ENCODE peak calls at places on chromosomes 11 and 22, in four cellular contexts. One of them, this sample, is unnamed.

GRCh38 chr22:20567371-20567847 is 60.0 kb downstream of the MED15 start:
- DNase-seq in DND-41: no peak
- DNase-seq in IMR-90: peak; percentile 66
- DNase-seq in neural crest cell: no peak
- DNase-seq in this sample: no peak

GRCh38 chr22:37044634-37045625 is 6.6 kb upstream of the KCTD17 start:
- DNase-seq in neural crest cell: no peak
- DNase-seq in DND-41: no peak
- DNase-seq in IMR-90: peak; percentile 7
- DNase-seq in this sample: peak; percentile 35

GRCh38 chr22:33922268-33922667 is 2.0 kb upstream of the LARGE1 start:
- DNase-seq in neural crest cell: peak; percentile 53
- DNase-seq in IMR-90: peak; percentile 34
- DNase-seq in DND-41: no peak
- DNase-seq in this sample: peak; percentile 6

GRCh38 chr11:2892215-2893020 is 6.8 kb upstream of the CDKN1C start:
- DNase-seq in IMR-90: peak; percentile 50
- DNase-seq in neural crest cell: peak; percentile 69
- DNase-seq in DND-41: peak; percentile 93
- DNase-seq in this sample: peak; percentile 84

GRCh38 chr11:16154715-16155396 is 201.5 kb downstream of the SOX6 start:
- DNase-seq in DND-41: no peak
- DNase-seq in IMR-90: no peak
- DNase-seq in neural crest cell: no peak
- DNase-seq in this sample: no peak

GRCh38 chr11:113278481-113278880 is 35.9 kb upstream of the TTC12 start:
- DNase-seq in neural crest cell: no peak
- DNase-seq in IMR-90: no peak
- DNase-seq in DND-41: no peak
- DNase-seq in this sample: no peak

GRCh38 chr11:19938051-19938856 is 222.0 kb downstream of the DBX1 start:
- DNase-seq in IMR-90: peak; percentile 54
- DNase-seq in neural crest cell: peak; percentile 56
- DNase-seq in DND-41: peak; percentile 41
- DNase-seq in this sample: peak; percentile 63

GRCh38 chr11:131914299-131914902 is 544.0 kb downstream of the NTM start:
- DNase-seq in neural crest cell: no peak
- DNase-seq in IMR-90: peak; percentile 44
- DNase-seq in DND-41: no peak
- DNase-seq in this sample: no peak

GRCh38 chr11:112345708-112346107 is 85.0 kb upstream of the PLET1 start:
- DNase-seq in neural crest cell: no peak
- DNase-seq in IMR-90: no peak
- DNase-seq in DND-41: peak; percentile 28
- DNase-seq in this sample: no peak

GRCh38 chr11:3001496-3001895 is 9.4 kb upstream of the NAP1L4 start:
- DNase-seq in neural crest cell: no peak
- DNase-seq in DND-41: no peak
- DNase-seq in IMR-90: no peak
- DNase-seq in this sample: no peak

GRCh38 chr11:61333638-61334433 is 808 bp downstream of the TKFC start:
- DNase-seq in IMR-90: no peak
- DNase-seq in DND-41: no peak
- DNase-seq in neural crest cell: no peak
- DNase-seq in this sample: no peak

GRCh38 chr22:37432708-37433054 is 5.4 kb upstream of the ELFN2 start:
- DNase-seq in neural crest cell: no peak
- DNase-seq in DND-41: no peak
- DNase-seq in IMR-90: no peak
- DNase-seq in this sample: no peak

GRCh38 chr22:26770624-26771023 is 113.2 kb downstream of the MIAT start:
- DNase-seq in DND-41: no peak
- DNase-seq in IMR-90: peak; percentile 37
- DNase-seq in neural crest cell: no peak
- DNase-seq in this sample: no peak

GRCh38 chr22:50248192-50249084 is 2.6 kb downstream of the HDAC10 start:
- DNase-seq in IMR-90: no peak
- DNase-seq in DND-41: no peak
- DNase-seq in neural crest cell: no peak
- DNase-seq in this sample: no peak

GRCh38 chr11:898540-899190 is 11.9 kb downstream of the CHID1 start:
- DNase-seq in IMR-90: no peak
- DNase-seq in DND-41: no peak
- DNase-seq in neural crest cell: no peak
- DNase-seq in this sample: no peak

GRCh38 chr11:134119094-134119493 is 50.2 kb downstream of the JAM3 start:
- DNase-seq in DND-41: no peak
- DNase-seq in neural crest cell: no peak
- DNase-seq in IMR-90: peak; percentile 86
- DNase-seq in this sample: no peak

GRCh38 chr11:117657801-117658200 is 139.2 kb downstream of the DSCAML1 start:
- DNase-seq in neural crest cell: no peak
- DNase-seq in DND-41: no peak
- DNase-seq in IMR-90: no peak
- DNase-seq in this sample: no peak

GRCh38 chr22:45397806-45398205 is 15.6 kb downstream of the SMC1B start:
- DNase-seq in DND-41: no peak
- DNase-seq in IMR-90: no peak
- DNase-seq in neural crest cell: no peak
- DNase-seq in this sample: peak; percentile 13

GRCh38 chr22:26763633-26764295 is 106.4 kb downstream of the MIAT start:
- DNase-seq in neural crest cell: no peak
- DNase-seq in DND-41: no peak
- DNase-seq in IMR-90: peak; percentile 45
- DNase-seq in this sample: no peak

GRCh38 chr11:29343465-29344333 is 673.1 kb downstream of the KCNA4 start:
- DNase-seq in IMR-90: peak; percentile 34
- DNase-seq in DND-41: peak; percentile 51
- DNase-seq in neural crest cell: peak; percentile 79
- DNase-seq in this sample: peak; percentile 48

GRCh38 chr11:31786996-31787685 is 24.0 kb downstream of the PAX6 start:
- DNase-seq in IMR-90: no peak
- DNase-seq in DND-41: no peak
- DNase-seq in neural crest cell: no peak
- DNase-seq in this sample: no peak

GRCh38 chr11:113577356-113578163 is 102.4 kb upstream of the DRD2 start:
- DNase-seq in IMR-90: no peak
- DNase-seq in DND-41: no peak
- DNase-seq in neural crest cell: no peak
- DNase-seq in this sample: no peak

GRCh38 chr11:45925550-45925949 is 3.1 kb downstream of the LARGE2 start:
- DNase-seq in IMR-90: no peak
- DNase-seq in neural crest cell: no peak
- DNase-seq in DND-41: no peak
- DNase-seq in this sample: no peak

GRCh38 chr22:46984751-46985506 is 222.5 kb downstream of the TBC1D22A start:
- DNase-seq in neural crest cell: no peak
- DNase-seq in IMR-90: peak; percentile 69
- DNase-seq in DND-41: no peak
- DNase-seq in this sample: no peak

GRCh38 chr11:31387379-31387778 is 17.7 kb downstream of the DNAJC24 start:
- DNase-seq in neural crest cell: no peak
- DNase-seq in IMR-90: peak; percentile 16
- DNase-seq in DND-41: no peak
- DNase-seq in this sample: no peak

GRCh38 chr11:61545341-61545740 is 35.5 kb downstream of the SYT7 start:
- DNase-seq in IMR-90: no peak
- DNase-seq in neural crest cell: no peak
- DNase-seq in DND-41: no peak
- DNase-seq in this sample: no peak

GRCh38 chr11:69027704-69028372 is 14.8 kb upstream of the MRGPRF start:
- DNase-seq in neural crest cell: no peak
- DNase-seq in IMR-90: peak; percentile 31
- DNase-seq in DND-41: no peak
- DNase-seq in this sample: no peak

GRCh38 chr22:24706050-24706449 is 68.5 kb downstream of the PIWIL3 start:
- DNase-seq in DND-41: no peak
- DNase-seq in IMR-90: no peak
- DNase-seq in neural crest cell: no peak
- DNase-seq in this sample: no peak
- TF ChIP-seq CTCF in DND-41: no peak
- TF ChIP-seq CTCF in IMR-90: no peak
- TF ChIP-seq CTCF in neural crest cell: no peak
- TF ChIP-seq CTCF in this sample: no peak

DNA sequence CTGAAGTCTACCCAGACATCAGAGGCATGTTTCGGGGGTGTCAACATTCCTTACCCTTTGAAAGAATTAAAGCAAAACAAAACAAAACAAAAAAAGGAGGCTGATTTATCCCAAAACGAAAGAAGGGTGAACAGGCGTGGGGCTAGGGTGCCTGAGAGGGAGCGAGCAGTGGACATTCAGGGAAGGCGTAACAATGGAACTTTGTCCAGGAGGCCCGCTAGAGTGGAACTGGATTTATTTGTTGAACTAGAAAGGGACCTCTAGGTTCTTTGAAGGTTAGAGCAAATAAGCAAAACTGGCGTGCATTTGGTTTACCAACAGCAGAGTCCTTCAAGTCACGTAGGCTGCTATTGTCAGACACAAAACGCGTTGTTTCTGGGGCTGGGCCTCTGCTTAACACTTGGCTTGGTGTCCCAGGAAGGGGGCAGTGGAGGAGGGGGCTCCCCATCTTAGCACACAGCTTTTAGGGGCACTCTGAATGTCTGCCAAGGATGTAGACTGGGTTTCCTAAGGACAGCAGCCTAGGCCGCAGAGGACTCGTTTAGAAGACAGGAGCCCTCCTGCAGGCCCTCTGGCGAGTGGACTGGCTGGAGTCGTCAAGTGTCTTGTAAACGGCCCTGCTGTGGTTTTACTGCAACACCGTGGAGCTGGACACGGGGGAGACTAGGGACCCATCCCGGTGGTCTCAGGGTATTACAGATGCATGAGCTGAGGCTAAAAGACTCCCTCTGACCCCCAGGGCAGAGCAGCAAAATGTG is 203.7 kb upstream of the SORL1-AS1 start:
- DNase-seq in DND-41: no peak
- DNase-seq in neural crest cell: peak; percentile 9
- DNase-seq in IMR-90: no peak
- DNase-seq in this sample: no peak
- TF ChIP-seq CTCF in DND-41: no peak
- TF ChIP-seq CTCF in neural crest cell: no peak
- TF ChIP-seq CTCF in IMR-90: no peak
- TF ChIP-seq CTCF in this sample: no peak

DNA sequence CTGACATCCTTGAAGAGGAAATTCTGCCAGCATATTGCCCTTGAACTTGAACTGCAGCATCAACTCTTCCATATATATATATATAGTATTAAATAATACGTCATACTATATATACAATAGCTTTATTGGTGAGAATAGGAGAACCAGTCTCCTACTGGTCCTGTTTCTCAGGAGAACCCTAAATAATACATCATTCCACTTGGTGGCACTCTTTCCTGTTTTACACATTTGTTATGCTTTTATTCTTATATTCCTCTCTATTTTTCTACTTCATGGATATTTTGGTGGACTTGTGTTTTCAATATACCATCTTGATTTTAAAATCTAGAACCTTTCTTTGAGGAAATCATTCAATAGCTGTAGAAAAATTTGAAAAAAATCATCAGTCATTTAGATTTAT is 193.3 kb downstream of the TRPC6 start:
- DNase-seq in DND-41: no peak
- DNase-seq in IMR-90: peak; percentile 19
- DNase-seq in neural crest cell: no peak
- DNase-seq in this sample: no peak
- TF ChIP-seq CTCF in DND-41: peak; percentile 13
- TF ChIP-seq CTCF in IMR-90: peak; percentile 45
- TF ChIP-seq CTCF in neural crest cell: peak; percentile 54
- TF ChIP-seq CTCF in this sample: no peak

DNA sequence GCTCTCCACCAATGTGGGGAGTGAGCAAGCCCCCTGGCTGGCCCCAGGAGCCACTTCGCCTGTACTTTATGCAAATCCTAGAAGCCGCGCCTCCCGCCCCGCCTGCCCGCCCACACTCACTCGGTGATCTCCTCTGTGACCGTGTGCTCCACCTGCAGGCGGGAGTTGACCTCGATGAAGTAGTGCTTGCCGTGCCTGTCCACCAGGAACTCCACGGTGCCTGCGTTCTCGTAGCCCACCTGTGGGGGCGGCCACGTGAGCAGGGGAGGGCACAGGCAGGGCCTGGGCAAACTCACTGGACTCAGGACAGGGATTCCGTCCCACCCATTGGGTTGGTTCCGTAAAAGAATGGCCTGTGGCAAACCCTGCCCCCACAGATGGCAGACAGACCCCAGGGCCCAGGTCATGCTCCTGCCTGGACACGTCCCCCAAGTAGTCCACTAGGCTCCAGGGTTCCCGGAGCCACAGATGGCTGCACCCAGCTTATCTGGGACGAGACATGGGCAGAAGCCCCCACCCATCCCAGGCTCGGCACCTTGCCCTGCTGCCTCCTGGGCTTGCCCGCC is 11.9 kb downstream of the LRFN4 start:
- DNase-seq in IMR-90: no peak
- DNase-seq in neural crest cell: no peak
- DNase-seq in DND-41: no peak
- DNase-seq in this sample: peak; percentile 95
- TF ChIP-seq CTCF in IMR-90: no peak
- TF ChIP-seq CTCF in neural crest cell: peak; percentile 56
- TF ChIP-seq CTCF in DND-41: no peak
- TF ChIP-seq CTCF in this sample: peak; percentile 93

DNA sequence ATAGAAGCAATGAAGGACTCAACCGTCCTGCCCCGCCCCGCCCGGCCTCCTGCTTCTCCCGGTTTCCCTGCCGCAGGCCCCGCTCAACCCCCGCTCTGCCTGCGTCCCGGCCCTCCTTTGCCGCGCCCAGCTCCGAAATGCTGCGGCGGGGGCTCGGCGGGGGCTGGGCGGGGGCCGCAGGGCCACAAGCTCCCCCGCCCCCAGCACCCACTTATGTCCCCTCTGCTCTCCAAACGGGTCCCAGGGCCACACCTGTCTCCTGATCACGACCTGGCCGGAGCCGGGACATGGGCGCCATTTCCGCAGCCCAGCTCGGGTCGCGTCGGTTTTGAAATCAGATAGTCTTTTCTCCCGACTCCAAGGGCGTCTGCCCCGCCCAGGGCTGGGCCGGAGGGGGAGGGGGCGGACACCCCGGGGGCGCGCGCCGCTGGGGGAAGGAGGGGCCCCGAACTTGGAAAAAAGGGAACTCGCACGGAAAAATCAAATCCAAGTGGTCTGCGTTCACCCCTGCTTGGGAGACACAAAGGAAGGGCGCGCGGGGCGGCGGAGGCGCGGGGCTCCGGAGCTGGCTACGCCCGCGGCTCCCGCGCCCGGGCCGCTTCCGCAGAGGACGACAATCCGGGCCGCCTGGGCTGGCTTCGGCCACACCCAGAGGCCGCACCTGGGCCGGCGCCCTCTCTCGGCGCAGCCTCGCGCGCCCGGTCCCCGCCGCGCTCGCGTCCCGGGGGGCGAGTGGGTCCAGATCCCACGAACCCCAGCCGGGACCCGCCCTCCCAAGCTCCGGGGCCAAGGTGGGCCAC is 70.5 kb upstream of the EP300 start:
- DNase-seq in IMR-90: peak; percentile 16
- DNase-seq in DND-41: peak; percentile 69
- DNase-seq in neural crest cell: peak; percentile 59
- DNase-seq in this sample: peak; percentile 54
- TF ChIP-seq CTCF in IMR-90: no peak
- TF ChIP-seq CTCF in DND-41: no peak
- TF ChIP-seq CTCF in neural crest cell: no peak
- TF ChIP-seq CTCF in this sample: no peak

GRCh38 chr11:81237139-81237538 is 1496.5 kb downstream of the FAM181B start:
- DNase-seq in neural crest cell: peak; percentile 16
- DNase-seq in DND-41: no peak
- DNase-seq in IMR-90: peak; percentile 4
- DNase-seq in this sample: peak; percentile 3
- TF ChIP-seq CTCF in neural crest cell: peak; percentile 85
- TF ChIP-seq CTCF in DND-41: peak; percentile 61
- TF ChIP-seq CTCF in IMR-90: peak; percentile 29
- TF ChIP-seq CTCF in this sample: no peak

This sample was measured in activated CD8-positive, alpha-beta T cell treated with anti-CD3 and anti-CD28 coated beads for 36 hours.